ENCODE peak calls at places on chromosomes 7 and 10, in four cellular contexts. X is nephron progenitor cell, Q is psoas muscle, G is MM.1S. W is an unnamed sample.

GRCh38 chr10:89793649-89794254 is 92.4 kb downstream of the KIF20B start:
- DNase-seq in X (peak; percentile 43), Q (no peak), G (peak; percentile 80), W (peak; percentile 60)

GRCh38 chr10:12849351-12850181 is 151.9 kb downstream of the CCDC3 start:
- DNase-seq in X (peak; percentile 18), Q (no peak), G (no peak), W (no peak)

GRCh38 chr10:93357680-93358079 is 124.5 kb downstream of the MYOF start:
- DNase-seq in X (peak; percentile 20), Q (no peak), G (peak; percentile 51), W (no peak)

GRCh38 chr10:624605-625334 is 64.7 kb downstream of the DIP2C start:
- DNase-seq in X (peak; percentile 45), Q (peak; percentile 89), G (no peak), W (no peak)

GRCh38 chr10:47243791-47244190 is 56.2 kb upstream of the GDF10 start:
- DNase-seq in X (no peak), Q (peak; percentile 89), G (no peak), W (no peak)

GRCh38 chr7:131717181-131717580 is 160.8 kb upstream of the PODXL start:
- DNase-seq in X (no peak), Q (no peak), G (no peak), W (no peak)

GRCh38 chr7:139771001-139771956 is 6.5 kb downstream of the HIPK2 start:
- DNase-seq in X (no peak), Q (no peak), G (no peak), W (no peak)

GRCh38 chr7:92404170-92404614 is 43.1 kb upstream of the GATAD1 start:
- DNase-seq in X (no peak), Q (no peak), G (no peak), W (no peak)

GRCh38 chr10:102743078-102743587 is 615 bp upstream of the WBP1L start:
- DNase-seq in X (no peak), Q (no peak), G (no peak), W (no peak)

GRCh38 chr7:64879097-64879730 is 23.9 kb upstream of the ZNF273 start:
- DNase-seq in X (no peak), Q (no peak), G (no peak), W (peak; percentile 9)

GRCh38 chr10:22712246-22712958 is 2.0 kb downstream of the PIP4K2A start:
- DNase-seq in X (no peak), Q (no peak), G (no peak), W (no peak)

GRCh38 chr10:88926484-88927249 is 25.9 kb downstream of the ACTA2 start:
- DNase-seq in X (no peak), Q (no peak), G (no peak), W (no peak)

GRCh38 chr7:8113184-8113583 is 144.6 kb downstream of the GLCCI1 start:
- DNase-seq in X (no peak), Q (no peak), G (no peak), W (no peak)

GRCh38 chr7:105474045-105474444 is 48.0 kb downstream of the PUS7 start:
- DNase-seq in X (no peak), Q (no peak), G (no peak), W (no peak)

GRCh38 chr7:42843209-42843800 is 68.6 kb downstream of the C7orf25 start:
- DNase-seq in X (peak; percentile 59), Q (peak; percentile 52), G (peak; percentile 51), W (peak; percentile 28)

GRCh38 chr7:130917669-130918128 is 183.7 kb upstream of the KLF14 start:
- DNase-seq in X (no peak), Q (no peak), G (no peak), W (no peak)

GRCh38 chr10:96410296-96410695 is 51.5 kb upstream of the OPALIN start:
- DNase-seq in X (no peak), Q (no peak), G (no peak), W (no peak)

GRCh38 chr7:130345106-130345505 is 490 bp downstream of the CPA5 start:
- DNase-seq in X (no peak), Q (no peak), G (no peak), W (no peak)

GRCh38 chr10:124745678-124746077 is 1.5 kb upstream of the FAM53B start:
- DNase-seq in X (no peak), Q (no peak), G (peak; percentile 70), W (no peak)

GRCh38 chr7:1361756-1362125 is 97.5 kb downstream of the MICALL2 start:
- DNase-seq in X (no peak), Q (peak; percentile 19), G (no peak), W (no peak)

GRCh38 chr10:13272164-13272571 is 27.7 kb downstream of the PHYH start:
- DNase-seq in X (no peak), Q (peak; percentile 78), G (peak; percentile 76), W (no peak)

GRCh38 chr7:125316451-125316850 is 386.8 kb upstream of the POT1 start:
- DNase-seq in X (peak; percentile 16), Q (no peak), G (peak; percentile 87), W (no peak)

GRCh38 chr7:77327067-77327931 is 88.8 kb downstream of the GSAP start:
- DNase-seq in X (peak; percentile 27), Q (no peak), G (peak; percentile 49), W (no peak)

GRCh38 chr10:128530301-128530700 is 404.1 kb upstream of the MKI67 start:
- DNase-seq in X (no peak), Q (no peak), G (peak; percentile 25), W (no peak)

GRCh38 chr10:103244663-103245271 is 920 bp upstream of the RPEL1 start:
- DNase-seq in X (peak; percentile 68), Q (peak; percentile 74), G (peak; percentile 65), W (peak; percentile 83)

GRCh38 chr10:76397210-76397881 is 965.9 kb downstream of the LRMDA start:
- DNase-seq in X (peak; percentile 15), Q (peak; percentile 52), G (no peak), W (no peak)

GRCh38 chr7:138979226-138979979 is 1.8 kb downstream of the KIAA1549 start:
- DNase-seq in X (no peak), Q (no peak), G (peak; percentile 50), W (no peak)

GRCh38 chr10:77513783-77514331 is 123.8 kb downstream of the KCNMA1 start:
- DNase-seq in X (peak; percentile 62), Q (peak; percentile 93), G (no peak), W (no peak)

GRCh38 chr10:30705625-30706149 is 76.1 kb upstream of the LYZL2 start:
- DNase-seq in X (no peak), Q (no peak), G (peak; percentile 57), W (no peak)

GRCh38 chr10:117477961-117478670 is 64.4 kb upstream of the EMX2 start:
- DNase-seq in X (no peak), Q (no peak), G (no peak), W (no peak)

GRCh38 chr10:113473011-113473410 is 79.8 kb upstream of the HABP2 start:
- DNase-seq in X (no peak), Q (no peak), G (no peak), W (no peak)

GRCh38 chr7:10973942-10974716 is 457 bp downstream of the PHF14 start:
- DNase-seq in X (peak; percentile 67), Q (peak; percentile 67), G (no peak), W (peak; percentile 33)

GRCh38 chr7:21198929-21199328 is 229.0 kb upstream of the SP4 start:
- DNase-seq in X (no peak), Q (no peak), G (no peak), W (no peak)

DNA sequence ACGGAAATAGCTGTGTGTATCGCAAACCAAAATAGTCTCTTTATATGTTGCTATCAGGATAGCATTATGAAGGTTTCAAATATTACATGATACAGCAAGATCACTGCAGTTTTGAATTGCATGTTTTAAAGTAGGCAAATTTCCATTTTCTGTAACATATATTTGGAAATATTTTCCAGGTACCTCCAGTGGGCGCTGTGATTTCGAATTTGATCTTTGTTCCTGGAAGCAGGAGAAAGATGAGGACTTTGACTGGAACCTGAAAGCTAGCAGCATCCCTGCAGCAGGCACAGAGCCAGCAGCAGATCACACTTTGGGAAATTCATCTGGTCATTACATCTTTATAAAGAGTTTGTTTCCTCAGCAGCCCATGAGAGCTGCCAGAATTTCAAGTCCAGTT is 299.0 kb downstream of the MALRD1 start:
- DNase-seq in X (peak; percentile 10), Q (no peak), G (no peak), W (no peak)
- TF ChIP-seq CTCF in X (peak; percentile 34), Q (no peak), G (no peak), W (no peak)

GRCh38 chr10:28676968-28677888 is at the start of gene BAMBI:
- DNase-seq in X (peak; percentile 96), Q (peak; percentile 95), G (peak; percentile 93), W (peak; percentile 92)
- TF ChIP-seq CTCF in X (peak; percentile 38), Q (peak; percentile 53), G (peak; percentile 37), W (peak; percentile 82)

DNA sequence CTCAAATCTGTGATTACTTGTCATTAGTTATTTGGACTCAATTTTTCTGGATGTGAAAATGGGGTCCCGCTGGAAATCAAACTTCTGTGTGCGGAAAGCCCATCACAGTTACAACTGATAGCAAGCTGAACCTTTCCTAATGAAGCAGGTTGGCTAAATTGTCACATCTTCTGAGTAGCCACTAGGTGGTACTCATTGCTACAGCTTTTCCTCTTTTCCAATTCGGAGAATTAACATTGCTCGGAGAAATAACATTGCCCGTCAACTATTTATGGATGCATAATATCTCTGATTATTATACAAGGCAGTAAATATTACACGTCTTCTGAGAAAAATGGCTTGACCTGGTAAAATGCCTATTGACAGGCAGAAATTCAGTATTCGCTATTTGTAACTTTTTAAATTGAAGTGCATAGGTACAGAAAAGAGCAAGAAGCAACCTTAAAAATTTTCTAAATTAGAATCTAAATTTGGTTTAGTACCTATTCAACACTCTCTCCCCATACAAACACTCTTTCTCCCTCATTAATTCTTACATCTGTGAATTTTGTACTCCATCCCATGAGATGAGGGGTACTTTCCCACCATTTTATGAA is 17.3 kb upstream of the BLOC1S2 start:
- DNase-seq in X (no peak), Q (no peak), G (peak; percentile 48), W (peak; percentile 60)
- TF ChIP-seq CTCF in X (peak; percentile 59), Q (peak; percentile 56), G (peak; percentile 75), W (peak; percentile 55)

DNA sequence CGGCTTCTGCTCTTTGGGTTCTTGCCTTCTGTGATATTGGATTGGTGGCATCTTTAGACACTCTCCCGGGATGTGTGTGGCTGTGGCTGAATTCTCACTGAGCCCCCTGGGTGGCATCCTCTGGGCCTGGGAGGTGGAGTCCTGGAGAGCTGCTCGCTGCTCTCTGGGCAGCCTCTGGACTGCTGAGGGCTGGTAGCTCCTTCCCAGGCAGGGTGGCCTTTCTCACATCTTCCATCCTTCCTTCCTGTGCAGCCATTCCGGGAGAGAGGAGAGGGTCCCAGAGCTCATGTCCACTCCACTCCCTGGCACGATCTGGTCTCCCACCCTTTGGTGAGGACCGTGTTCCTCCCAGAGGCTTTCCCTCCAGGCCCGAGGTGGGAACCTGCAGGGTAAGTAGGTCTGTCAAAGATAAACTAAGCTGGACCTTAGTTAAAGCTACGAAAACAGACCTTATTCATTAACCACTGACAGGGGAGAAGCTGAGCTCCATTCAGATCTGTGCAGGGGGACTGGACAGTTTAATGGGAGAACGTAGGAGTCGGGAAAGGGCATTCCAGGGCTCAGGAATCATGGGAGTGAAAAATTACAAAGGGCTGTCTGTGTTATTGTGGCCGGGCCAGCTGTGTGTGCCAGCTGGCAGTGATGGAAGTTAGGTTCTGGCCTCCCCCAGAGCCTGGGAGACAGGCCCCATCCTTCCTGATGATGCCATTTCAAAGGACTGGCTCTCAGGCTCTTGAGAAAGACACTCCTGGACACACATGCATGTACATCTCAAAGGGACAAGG is 8.7 kb downstream of the ATP6V0E2 start:
- DNase-seq in X (no peak), Q (no peak), G (no peak), W (no peak)
- TF ChIP-seq CTCF in X (no peak), Q (no peak), G (no peak), W (no peak)

W was measured in GM10248.